ENCODE peak calls at places on chromosomes 5 and 9, in four cellular contexts. S is HCT116, V is GM12878, M is H1. K is an unnamed sample.

GRCh38 chr9:20729545-20729944 is 45.5 kb downstream of the FOCAD start:
- DNase-seq in M (no peak), V (no peak), S (no peak), K (no peak)

GRCh38 chr5:10034008-10034407 is 215.7 kb downstream of the ATPSCKMT start:
- DNase-seq in M (no peak), V (no peak), S (no peak), K (no peak)

GRCh38 chr9:124839612-124840299 is 13.5 kb upstream of the WDR38 start:
- DNase-seq in M (peak; percentile 84), S (peak; percentile 33), V (no peak), K (peak; percentile 47)

GRCh38 chr9:14780251-14780650 is 57.7 kb upstream of the CER1 start:
- DNase-seq in M (no peak), S (no peak), V (no peak), K (no peak)

GRCh38 chr9:136093995-136094881 is 851 bp downstream of the NACC2 start:
- DNase-seq in V (no peak), S (peak; percentile 32), M (no peak), K (peak; percentile 90)

GRCh38 chr5:124074500-124074899 is 562.5 kb downstream of the CSNK1G3 start:
- DNase-seq in M (no peak), S (no peak), V (no peak), K (no peak)

GRCh38 chr9:134428559-134428958 is 102.3 kb downstream of the RXRA start:
- DNase-seq in S (no peak), M (no peak), V (no peak), K (no peak)

GRCh38 chr5:173594061-173594460 is 22.4 kb downstream of the BOD1 start:
- DNase-seq in V (no peak), S (no peak), M (no peak), K (no peak)

GRCh38 chr9:89765211-89765610 is 160.4 kb downstream of the GADD45G start:
- DNase-seq in S (no peak), V (no peak), M (no peak), K (no peak)

GRCh38 chr5:135468086-135468485 is 15.9 kb upstream of the TIFAB start:
- DNase-seq in S (no peak), V (no peak), M (no peak), K (no peak)

GRCh38 chr5:64767959-64768357 is 533 bp downstream of the SREK1IP1 start:
- DNase-seq in S (no peak), M (no peak), V (no peak), K (no peak)

GRCh38 chr9:6226696-6227095 is 11.1 kb downstream of the IL33 start:
- DNase-seq in M (no peak), V (no peak), S (no peak), K (no peak)

GRCh38 chr5:60487466-60487865 is 212.5 kb downstream of the DEPDC1B start:
- DNase-seq in M (no peak), S (no peak), V (no peak), K (no peak)

GRCh38 chr5:61286446-61287132 is 45.5 kb upstream of the ZSWIM6 start:
- DNase-seq in V (no peak), M (no peak), S (no peak), K (no peak)

GRCh38 chr5:179361204-179361603 is 15.9 kb upstream of the ADAMTS2 start:
- DNase-seq in V (no peak), M (no peak), S (no peak), K (no peak)

GRCh38 chr9:84751921-84752320 is 82.4 kb downstream of the NTRK2 start:
- DNase-seq in V (no peak), M (no peak), S (no peak), K (no peak)

GRCh38 chr5:90680831-90681420 is 122.3 kb downstream of the ADGRV1 start:
- DNase-seq in S (no peak), V (no peak), M (no peak), K (no peak)

GRCh38 chr5:83388608-83389007 is 82.9 kb upstream of the VCAN start:
- DNase-seq in S (no peak), V (no peak), M (no peak), K (no peak)

GRCh38 chr5:176740131-176740701 is 70.1 kb upstream of the UNC5A start:
- DNase-seq in M (no peak), S (no peak), V (no peak), K (peak; percentile 52)

GRCh38 chr5:126079266-126079665 is 343.9 kb upstream of the GRAMD2B start:
- DNase-seq in V (no peak), M (no peak), S (no peak), K (no peak)

GRCh38 chr5:98064118-98064517 is 709.3 kb upstream of the RGMB start:
- DNase-seq in V (no peak), S (no peak), M (no peak), K (no peak)

GRCh38 chr9:101477214-101477613 is 41.6 kb upstream of the ALDOB start:
- DNase-seq in V (no peak), S (no peak), M (no peak), K (no peak)

GRCh38 chr9:70778568-70778967 is 342.9 kb downstream of the TRPM3 start:
- DNase-seq in S (no peak), M (no peak), V (no peak), K (no peak)
- TF ChIP-seq JUND in S (no peak), M (no peak), V (no peak), K (no peak)

GRCh38 chr5:171861383-171861782 is 75.8 kb downstream of the SMIM23 start:
- DNase-seq in M (no peak), V (no peak), S (no peak), K (no peak)

GRCh38 chr5:171855798-171856772 is 70.5 kb downstream of the SMIM23 start:
- DNase-seq in S (no peak), M (no peak), V (no peak), K (no peak)

GRCh38 chr5:171858303-171858702 is 72.7 kb downstream of the SMIM23 start:
- DNase-seq in V (no peak), M (no peak), S (no peak), K (peak; percentile 14)

GRCh38 chr5:171855265-171855664 is 69.6 kb downstream of the SMIM23 start:
- DNase-seq in V (no peak), M (no peak), S (no peak), K (no peak)

DNA sequence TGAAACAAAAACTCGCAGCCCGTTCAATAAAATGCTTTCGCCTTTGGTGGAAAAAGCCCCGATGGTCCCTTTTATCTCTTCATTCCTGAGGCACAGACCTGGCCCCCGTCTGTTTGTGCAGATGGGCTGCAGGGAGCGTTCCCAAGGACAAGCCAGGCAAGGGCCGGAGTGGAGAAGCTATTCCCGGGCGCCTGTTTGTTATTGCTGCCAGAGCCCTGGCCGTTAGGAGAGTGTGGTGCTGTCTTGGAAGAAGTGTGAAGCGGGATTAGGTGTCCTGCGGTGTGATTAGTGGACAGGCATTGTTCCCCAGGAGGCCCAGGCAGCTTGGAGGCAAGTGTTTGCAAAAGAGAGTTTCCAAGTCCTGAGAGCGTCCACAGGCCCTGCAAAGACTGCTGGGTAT is 71.9 kb downstream of the SMIM23 start:
- DNase-seq in S (no peak), V (no peak), M (no peak), K (no peak)
- TF ChIP-seq JUND in S (no peak), V (no peak), M (no peak), K (no peak)

GRCh38 chr9:93891050-93891449 is 64.1 kb downstream of the BARX1 start:
- DNase-seq in V (no peak), S (no peak), M (no peak), K (no peak)
- TF ChIP-seq JUND in V (no peak), S (no peak), M (no peak), K (no peak)

DNA sequence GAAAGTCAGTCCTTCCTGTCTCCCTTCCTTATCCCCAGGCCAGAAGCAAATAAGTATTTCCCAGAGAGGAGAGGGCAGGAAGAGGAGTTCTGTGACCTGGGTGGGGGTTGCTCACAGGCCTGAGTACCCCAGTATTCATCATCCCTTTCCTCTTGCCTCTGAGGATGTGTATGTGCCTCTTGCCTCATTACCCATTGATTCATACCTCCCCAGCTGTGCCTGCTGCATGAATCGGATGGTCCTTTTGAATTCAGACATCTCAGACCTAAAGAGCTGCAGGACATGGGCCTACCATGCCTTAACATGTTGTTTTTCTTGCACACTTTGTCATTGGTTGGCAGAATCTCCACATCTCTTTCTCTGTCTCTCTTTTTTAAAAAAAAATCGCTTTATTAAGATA is 112.8 kb upstream of the SHB start:
- DNase-seq in M (no peak), V (no peak), S (no peak), K (no peak)
- TF ChIP-seq JUND in M (no peak), V (no peak), S (no peak), K (no peak)

GRCh38 chr9:130662927-130663257 is 1.5 kb upstream of the PRDM12 start:
- DNase-seq in V (no peak), S (no peak), M (no peak), K (no peak)

GRCh38 chr9:130665431-130666392 is 1.3 kb downstream of the PRDM12 start:
- DNase-seq in V (no peak), S (no peak), M (peak; percentile 71), K (no peak)

GRCh38 chr9:130665029-130665430 is 636 bp downstream of the PRDM12 start:
- DNase-seq in S (no peak), M (no peak), V (no peak), K (no peak)

GRCh38 chr9:130663258-130664171 is 879 bp upstream of the PRDM12 start:
- DNase-seq in V (no peak), M (peak; percentile 83), S (no peak), K (peak; percentile 31)

GRCh38 chr9:130664191-130665028 is at the start of gene PRDM12:
- DNase-seq in S (no peak), V (no peak), M (peak; percentile 77), K (no peak)
- TF ChIP-seq JUND in S (no peak), V (no peak), M (no peak), K (no peak)